ENCODE peak calls at places on chromosomes 4 and X, in four cellular contexts. E is KG1, H is WTC11, X is kidney tubule cell. P is an unnamed sample.

GRCh38 chr4:101944649-101945048 is 154.1 kb downstream of the BANK1 start:
- DNase-seq in E (no peak), H (no peak), X (peak; percentile 64), P (no peak)

GRCh38 chrX:103531002-103531401 is 11.7 kb upstream of the RAB40A start:
- DNase-seq in E (no peak), H (no peak), X (no peak), P (no peak)

GRCh38 chr4:30056016-30056415 is 664.2 kb upstream of the PCDH7 start:
- DNase-seq in E (no peak), H (no peak), X (no peak), P (no peak)

GRCh38 chrX:10050481-10050880 is 83.3 kb downstream of the CLDN34 start:
- DNase-seq in E (no peak), H (peak; percentile 65), X (peak; percentile 38), P (no peak)

GRCh38 chr4:62528874-62529273 is 1328.7 kb downstream of the ADGRL3 start:
- DNase-seq in E (no peak), H (no peak), X (no peak), P (no peak)

GRCh38 chr4:25928956-25929336 is 14.9 kb downstream of the SMIM20 start:
- DNase-seq in E (no peak), H (no peak), X (no peak), P (no peak)

GRCh38 chr4:25098964-25099843 is 61.0 kb downstream of the SEPSECS start:
- DNase-seq in E (no peak), H (no peak), X (peak; percentile 8), P (peak; percentile 95)

GRCh38 chr4:87807402-87807801 is 8.0 kb downstream of the IBSP start:
- DNase-seq in E (no peak), H (no peak), X (no peak), P (no peak)

GRCh38 chrX:135981010-135981409 is 4.2 kb upstream of the SLC9A6 start:
- DNase-seq in E (no peak), H (no peak), X (no peak), P (no peak)

GRCh38 chr4:2186133-2186864 is 55.6 kb downstream of the HAUS3 start:
- DNase-seq in E (no peak), H (peak; percentile 68), X (peak; percentile 71), P (no peak)

GRCh38 chr4:23881674-23882337 is 8.0 kb downstream of the PPARGC1A start:
- DNase-seq in E (no peak), H (no peak), X (peak; percentile 52), P (no peak)

GRCh38 chrX:38839944-38840343 is 38.7 kb downstream of the MID1IP1 start:
- DNase-seq in E (no peak), H (no peak), X (no peak), P (no peak)

GRCh38 chrX:9855536-9856320 is 69.5 kb downstream of the SHROOM2 start:
- DNase-seq in E (no peak), H (no peak), X (peak; percentile 29), P (no peak)

GRCh38 chrX:104618106-104618895 is 52.3 kb downstream of the IL1RAPL2 start:
- DNase-seq in E (no peak), H (no peak), X (peak; percentile 27), P (no peak)

GRCh38 chr4:57109847-57110634 is at the start of gene IGFBP7:
- DNase-seq in E (peak; percentile 51), H (peak; percentile 28), X (peak; percentile 78), P (peak; percentile 26)

GRCh38 chrX:30800901-30801300 is 88.2 kb downstream of the TAB3 start:
- DNase-seq in E (no peak), H (no peak), X (no peak), P (no peak)

GRCh38 chrX:37361596-37361995 is 12.4 kb downstream of the PRRG1 start:
- DNase-seq in E (no peak), H (no peak), X (no peak), P (no peak)

GRCh38 chr4:4574052-4574451 is 32.2 kb upstream of the STX18 start:
- DNase-seq in E (no peak), H (no peak), X (no peak), P (no peak)

P was measured in adrenal gland.